ENCODE peak calls at places on chromosomes 11 and 22, in six cellular contexts. D, F, C, Q, E and R are unnamed samples.

GRCh38 chr22:33380789-33381530 is 322.8 kb upstream of the SYN3 start:
- DNase-seq in C (no peak), E (no peak), Q (no peak), F (no peak), D (no peak), R (peak; percentile 14)

GRCh38 chr11:31419669-31420068 is 50.0 kb downstream of the DNAJC24 start:
- DNase-seq in D (no peak), E (no peak), F (no peak), C (no peak), Q (no peak), R (no peak)

GRCh38 chr11:78350646-78351165 is 66.9 kb downstream of the GAB2 start:
- DNase-seq in D (no peak), Q (no peak), F (no peak), C (peak; percentile 35), E (no peak), R (no peak)

GRCh38 chr22:41308054-41308453 is 6.7 kb downstream of the ZC3H7B start:
- DNase-seq in F (no peak), D (no peak), Q (no peak), C (no peak), E (no peak), R (no peak)

GRCh38 chr11:44746894-44747293 is 20.1 kb downstream of the TSPAN18 start:
- DNase-seq in F (peak; percentile 28), C (peak; percentile 76), Q (peak; percentile 67), D (peak; percentile 60), E (no peak), R (no peak)

GRCh38 chr11:128905345-128906184 is 14.4 kb downstream of the KCNJ5 start:
- DNase-seq in F (peak; percentile 90), Q (peak; percentile 57), C (peak; percentile 50), D (peak; percentile 64), E (peak; percentile 89), R (no peak)

GRCh38 chr11:100675115-100675650 is 11.9 kb upstream of the ARHGAP42 start:
- DNase-seq in E (no peak), C (no peak), Q (no peak), F (no peak), D (no peak), R (peak; percentile 53)

GRCh38 chr11:114089748-114090147 is 30.2 kb downstream of the ZBTB16 start:
- DNase-seq in Q (no peak), D (peak; percentile 29), F (no peak), C (no peak), E (no peak), R (no peak)

GRCh38 chr11:63768232-63769043 is at the start of gene ZFTA:
- DNase-seq in Q (peak; percentile 78), F (peak; percentile 90), C (peak; percentile 75), E (peak; percentile 88), D (peak; percentile 70), R (no peak)

GRCh38 chr11:26992031-26992541 is 1.8 kb upstream of the FIBIN start:
- DNase-seq in E (no peak), D (no peak), C (no peak), Q (no peak), F (no peak), R (peak; percentile 37)

GRCh38 chr22:17366830-17367229 is 2.4 kb upstream of the CECR2 start:
- DNase-seq in E (no peak), Q (no peak), F (peak; percentile 94), C (peak; percentile 73), D (no peak), R (no peak)

GRCh38 chr11:46275964-46276641 is 1.4 kb upstream of the CREB3L1 start:
- DNase-seq in C (no peak), D (no peak), F (no peak), E (peak; percentile 35), Q (no peak), R (no peak)

GRCh38 chr11:16511109-16511806 is 154.9 kb upstream of the SOX6 start:
- DNase-seq in F (no peak), Q (no peak), E (no peak), D (no peak), C (no peak), R (peak; percentile 20)

GRCh38 chr11:126494831-126495230 is 139.3 kb downstream of the ST3GAL4 start:
- DNase-seq in D (no peak), C (no peak), Q (no peak), E (no peak), F (peak; percentile 52), R (no peak)

GRCh38 chr11:47185305-47186075 is 744 bp downstream of the PACSIN3 start:
- DNase-seq in D (peak; percentile 85), C (peak; percentile 91), F (peak; percentile 95), Q (peak; percentile 90), E (peak; percentile 84), R (no peak)

GRCh38 chr11:118114266-118114665 is 27.5 kb upstream of the SMIM35 start:
- DNase-seq in E (no peak), Q (peak; percentile 13), C (no peak), D (no peak), F (no peak), R (no peak)

GRCh38 chr11:94417386-94417987 is 16.3 kb upstream of the GPR83 start:
- DNase-seq in F (no peak), C (no peak), Q (no peak), D (no peak), E (no peak), R (no peak)

GRCh38 chr11:11985016-11985715 is 23.3 kb downstream of the DKK3 start:
- DNase-seq in D (no peak), Q (no peak), E (no peak), F (peak; percentile 46), C (no peak), R (no peak)

GRCh38 chr11:119641991-119642745 is 86.8 kb downstream of the NECTIN1 start:
- DNase-seq in F (peak; percentile 80), D (no peak), E (no peak), C (no peak), Q (no peak), R (no peak)

GRCh38 chr11:104134760-104135159 is 29.2 kb downstream of the PDGFD start:
- DNase-seq in F (no peak), E (no peak), Q (no peak), C (no peak), D (no peak), R (no peak)

GRCh38 chr11:99461913-99462312 is 441.2 kb downstream of the CNTN5 start:
- DNase-seq in D (no peak), E (no peak), C (no peak), F (no peak), Q (no peak), R (no peak)

GRCh38 chr22:36977401-36977861 is 41.8 kb downstream of the TST start:
- DNase-seq in E (peak; percentile 87), Q (no peak), F (peak; percentile 93), D (peak; percentile 67), C (peak; percentile 60), R (no peak)

DNA sequence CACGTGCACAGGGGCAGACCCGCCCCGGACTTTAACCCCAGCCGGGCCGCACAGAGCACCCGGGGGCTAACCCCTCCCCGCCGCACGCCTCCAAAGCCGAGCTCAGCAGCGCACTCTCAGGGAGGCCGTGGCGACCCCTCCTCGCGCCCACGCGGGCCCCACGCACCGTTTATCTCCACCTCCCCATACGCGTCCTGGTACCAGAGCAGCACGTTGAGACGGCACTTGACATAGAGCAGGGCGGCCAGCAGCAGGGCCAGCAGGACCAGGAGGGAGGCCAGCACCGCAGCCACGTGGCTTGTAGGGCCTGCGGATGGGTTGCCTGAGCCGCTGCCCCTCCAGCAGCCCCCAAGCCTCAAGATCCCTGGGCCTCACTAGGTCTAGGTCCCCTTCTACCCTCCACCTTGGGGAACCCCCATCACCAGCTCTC is 7.1 kb downstream of the SIGIRR start:
- DNase-seq in D (no peak), Q (no peak), E (no peak), C (no peak), F (no peak), R (no peak)
- H3K4me3 ChIP-seq in D (peak overlapping the region; percentile 72), Q (peak overlapping the region; percentile 56), E (no peak overlapping the region), C (peak overlapping the region; percentile 27), F (no peak overlapping the region), R (no peak overlapping the region)

GRCh38 chr11:8766043-8766992 is 83.7 kb downstream of the RPL27A start:
- DNase-seq in F (peak; percentile 70), Q (no peak), D (peak; percentile 53), C (no peak), E (no peak), R (no peak)

GRCh38 chr11:8766993-8767374 is 84.4 kb downstream of the RPL27A start:
- DNase-seq in D (peak; percentile 42), Q (no peak), F (peak; percentile 48), C (no peak), E (no peak), R (no peak)

GRCh38 chr11:8767466-8768142 is 85.0 kb downstream of the RPL27A start:
- DNase-seq in E (no peak), Q (no peak), C (no peak), D (no peak), F (peak; percentile 45), R (no peak)

GRCh38 chr11:8765294-8765693 is 82.7 kb downstream of the RPL27A start:
- DNase-seq in D (no peak), E (no peak), C (no peak), F (peak; percentile 39), Q (no peak), R (no peak)

GRCh38 chr11:8768625-8769333 is 86.2 kb downstream of the RPL27A start:
- DNase-seq in E (no peak), Q (peak; percentile 80), F (peak; percentile 65), D (peak; percentile 77), C (peak; percentile 88), R (peak; percentile 79)
- TF ChIP-seq CTCF in E (peak; percentile 22), Q (peak; percentile 40), F (peak; percentile 61), D (peak; percentile 39), C (no peak), R (peak; percentile 47)

DNA sequence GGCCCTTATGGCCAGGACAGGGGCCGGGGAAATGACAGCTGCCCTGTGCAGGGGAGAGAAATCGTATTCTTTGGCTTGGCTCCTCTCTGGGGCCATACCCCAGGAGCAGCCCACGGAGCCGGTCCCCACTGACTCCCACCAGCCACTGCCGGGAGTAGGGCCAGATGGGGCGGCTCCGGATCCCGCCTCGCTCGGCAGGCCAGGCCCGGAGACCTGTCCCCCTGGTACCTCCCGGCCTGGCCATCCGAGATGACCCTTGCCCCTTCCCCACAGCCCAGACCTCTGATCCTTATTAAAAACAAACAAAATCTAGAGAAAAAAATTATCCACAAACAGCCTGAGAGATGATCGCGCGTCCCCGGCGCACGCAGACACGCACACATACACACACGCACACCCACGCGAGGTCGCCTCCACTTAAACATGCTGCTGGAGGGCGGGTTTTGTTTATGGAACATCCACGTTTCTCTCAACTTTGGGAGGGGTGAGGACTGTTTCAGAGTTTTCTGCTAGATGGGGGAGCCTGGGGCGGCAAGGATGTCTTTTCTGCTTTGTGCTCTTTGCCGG is 59.1 kb downstream of the IGLL1 start:
- DNase-seq in C (no peak), E (peak; percentile 86), F (no peak), D (no peak), Q (no peak), R (no peak)
- H3K4me3 ChIP-seq in C (peak overlapping the region; percentile 54), E (no peak overlapping the region), F (peak overlapping the region; percentile 42), D (peak overlapping the region; percentile 53), Q (peak overlapping the region; percentile 55), R (no peak overlapping the region)

GRCh38 chr22:29703595-29704195 is 16.1 kb upstream of the CABP7 start:
- DNase-seq in C (no peak), E (no peak), D (no peak), F (no peak), Q (no peak), R (no peak)

GRCh38 chr22:29702931-29703594 is 16.7 kb upstream of the CABP7 start:
- DNase-seq in D (no peak), Q (no peak), C (peak; percentile 48), F (no peak), E (no peak), R (no peak)

GRCh38 chr22:29700949-29701927 is 18.6 kb upstream of the CABP7 start:
- DNase-seq in C (no peak), F (peak; percentile 82), Q (no peak), E (no peak), D (no peak), R (no peak)

GRCh38 chr22:29700206-29700948 is 19.4 kb upstream of the CABP7 start:
- DNase-seq in F (no peak), E (peak; percentile 60), Q (no peak), C (no peak), D (no peak), R (no peak)

GRCh38 chr22:29702025-29702930 is 17.5 kb upstream of the CABP7 start:
- DNase-seq in D (no peak), C (no peak), E (no peak), F (peak; percentile 77), Q (no peak), R (no peak)
- TF ChIP-seq CTCF in D (no peak), C (no peak), E (no peak), F (peak; percentile 16), Q (no peak), R (peak; percentile 37)